ENCODE peak calls at places on chromosome 7, in ten cellular contexts. One of them, this sample, is unnamed.

GRCh38 chr7:74194686-74195085 is 15.1 kb upstream of the LAT2 start:
- DNase-seq in DMS153: no peak
- DNase-seq in stimulated activated CD8-positive, alpha-beta memory T cell treated with anti-CD3 and anti-CD28 coated beads, Interleukin-15, amount 100 ng/mL, for 48 hours: no peak
- DNase-seq in HEK293T: no peak
- DNase-seq in GDM1: no peak
- DNase-seq in NCI-H510A treated with DMSO at 0.1 percent for 48 hours: no peak
- DNase-seq in activated naive CD8-positive, alpha-beta T cell treated with anti-CD3 and anti-CD28 coated beads, Interleukin-2, amount 50 U/mL, for 24 hours: no peak
- DNase-seq in NCI-H748 treated with DMSO at 0.1 percent for 48 hours: no peak
- DNase-seq in H4: no peak
- DNase-seq in body of pancreas: no peak
- DNase-seq in this sample: no peak

GRCh38 chr7:134212576-134213546 is 85.7 kb downstream of the LRGUK start:
- DNase-seq in DMS153: no peak
- DNase-seq in stimulated activated CD8-positive, alpha-beta memory T cell treated with anti-CD3 and anti-CD28 coated beads, Interleukin-15, amount 100 ng/mL, for 48 hours: no peak
- DNase-seq in HEK293T: no peak
- DNase-seq in GDM1: no peak
- DNase-seq in NCI-H510A treated with DMSO at 0.1 percent for 48 hours: no peak
- DNase-seq in activated naive CD8-positive, alpha-beta T cell treated with anti-CD3 and anti-CD28 coated beads, Interleukin-2, amount 50 U/mL, for 24 hours: no peak
- DNase-seq in NCI-H748 treated with DMSO at 0.1 percent for 48 hours: no peak
- DNase-seq in H4: peak
- DNase-seq in body of pancreas: peak
- DNase-seq in this sample: no peak

GRCh38 chr7:74569501-74570075 is 87.9 kb upstream of the GTF2I start:
- DNase-seq in DMS153: no peak
- DNase-seq in stimulated activated CD8-positive, alpha-beta memory T cell treated with anti-CD3 and anti-CD28 coated beads, Interleukin-15, amount 100 ng/mL, for 48 hours: no peak
- DNase-seq in HEK293T: no peak
- DNase-seq in GDM1: no peak
- DNase-seq in NCI-H510A treated with DMSO at 0.1 percent for 48 hours: no peak
- DNase-seq in activated naive CD8-positive, alpha-beta T cell treated with anti-CD3 and anti-CD28 coated beads, Interleukin-2, amount 50 U/mL, for 24 hours: no peak
- DNase-seq in NCI-H748 treated with DMSO at 0.1 percent for 48 hours: no peak
- DNase-seq in H4: no peak
- DNase-seq in body of pancreas: no peak
- DNase-seq in this sample: no peak

GRCh38 chr7:36152756-36153570 is at the start of gene EEPD1:
- DNase-seq in DMS153: peak
- DNase-seq in stimulated activated CD8-positive, alpha-beta memory T cell treated with anti-CD3 and anti-CD28 coated beads, Interleukin-15, amount 100 ng/mL, for 48 hours: peak
- DNase-seq in HEK293T: peak
- DNase-seq in GDM1: peak
- DNase-seq in NCI-H510A treated with DMSO at 0.1 percent for 48 hours: peak
- DNase-seq in activated naive CD8-positive, alpha-beta T cell treated with anti-CD3 and anti-CD28 coated beads, Interleukin-2, amount 50 U/mL, for 24 hours: peak
- DNase-seq in NCI-H748 treated with DMSO at 0.1 percent for 48 hours: peak
- DNase-seq in H4: peak
- DNase-seq in body of pancreas: peak
- DNase-seq in this sample: peak

GRCh38 chr7:69800495-69800894 is 202.2 kb downstream of the AUTS2 start:
- DNase-seq in DMS153: peak
- DNase-seq in stimulated activated CD8-positive, alpha-beta memory T cell treated with anti-CD3 and anti-CD28 coated beads, Interleukin-15, amount 100 ng/mL, for 48 hours: no peak
- DNase-seq in HEK293T: peak
- DNase-seq in GDM1: no peak
- DNase-seq in NCI-H510A treated with DMSO at 0.1 percent for 48 hours: no peak
- DNase-seq in activated naive CD8-positive, alpha-beta T cell treated with anti-CD3 and anti-CD28 coated beads, Interleukin-2, amount 50 U/mL, for 24 hours: no peak
- DNase-seq in NCI-H748 treated with DMSO at 0.1 percent for 48 hours: no peak
- DNase-seq in H4: peak
- DNase-seq in body of pancreas: peak
- DNase-seq in this sample: no peak

GRCh38 chr7:91570600-91570999 is 306.4 kb downstream of the FZD1 start:
- DNase-seq in DMS153: no peak
- DNase-seq in stimulated activated CD8-positive, alpha-beta memory T cell treated with anti-CD3 and anti-CD28 coated beads, Interleukin-15, amount 100 ng/mL, for 48 hours: no peak
- DNase-seq in HEK293T: no peak
- DNase-seq in GDM1: no peak
- DNase-seq in NCI-H510A treated with DMSO at 0.1 percent for 48 hours: no peak
- DNase-seq in activated naive CD8-positive, alpha-beta T cell treated with anti-CD3 and anti-CD28 coated beads, Interleukin-2, amount 50 U/mL, for 24 hours: no peak
- DNase-seq in NCI-H748 treated with DMSO at 0.1 percent for 48 hours: no peak
- DNase-seq in H4: no peak
- DNase-seq in body of pancreas: no peak
- DNase-seq in this sample: no peak

GRCh38 chr7:4638781-4639575 is 43.1 kb upstream of the FOXK1 start:
- DNase-seq in DMS153: no peak
- DNase-seq in stimulated activated CD8-positive, alpha-beta memory T cell treated with anti-CD3 and anti-CD28 coated beads, Interleukin-15, amount 100 ng/mL, for 48 hours: no peak
- DNase-seq in HEK293T: no peak
- DNase-seq in GDM1: no peak
- DNase-seq in NCI-H510A treated with DMSO at 0.1 percent for 48 hours: no peak
- DNase-seq in activated naive CD8-positive, alpha-beta T cell treated with anti-CD3 and anti-CD28 coated beads, Interleukin-2, amount 50 U/mL, for 24 hours: no peak
- DNase-seq in NCI-H748 treated with DMSO at 0.1 percent for 48 hours: no peak
- DNase-seq in H4: peak
- DNase-seq in body of pancreas: no peak
- DNase-seq in this sample: no peak

GRCh38 chr7:22845221-22845844 is 22.7 kb upstream of the TOMM7 start:
- DNase-seq in DMS153: no peak
- DNase-seq in stimulated activated CD8-positive, alpha-beta memory T cell treated with anti-CD3 and anti-CD28 coated beads, Interleukin-15, amount 100 ng/mL, for 48 hours: no peak
- DNase-seq in HEK293T: no peak
- DNase-seq in GDM1: no peak
- DNase-seq in NCI-H510A treated with DMSO at 0.1 percent for 48 hours: no peak
- DNase-seq in activated naive CD8-positive, alpha-beta T cell treated with anti-CD3 and anti-CD28 coated beads, Interleukin-2, amount 50 U/mL, for 24 hours: no peak
- DNase-seq in NCI-H748 treated with DMSO at 0.1 percent for 48 hours: no peak
- DNase-seq in H4: no peak
- DNase-seq in body of pancreas: no peak
- DNase-seq in this sample: no peak

GRCh38 chr7:73894851-73895441 is 34.0 kb downstream of the TMEM270 start:
- DNase-seq in DMS153: no peak
- DNase-seq in stimulated activated CD8-positive, alpha-beta memory T cell treated with anti-CD3 and anti-CD28 coated beads, Interleukin-15, amount 100 ng/mL, for 48 hours: no peak
- DNase-seq in HEK293T: no peak
- DNase-seq in GDM1: no peak
- DNase-seq in NCI-H510A treated with DMSO at 0.1 percent for 48 hours: no peak
- DNase-seq in activated naive CD8-positive, alpha-beta T cell treated with anti-CD3 and anti-CD28 coated beads, Interleukin-2, amount 50 U/mL, for 24 hours: no peak
- DNase-seq in NCI-H748 treated with DMSO at 0.1 percent for 48 hours: no peak
- DNase-seq in H4: peak
- DNase-seq in body of pancreas: peak
- DNase-seq in this sample: no peak

GRCh38 chr7:96657347-96658010 is 52.2 kb downstream of the SEM1 start:
- DNase-seq in DMS153: peak
- DNase-seq in stimulated activated CD8-positive, alpha-beta memory T cell treated with anti-CD3 and anti-CD28 coated beads, Interleukin-15, amount 100 ng/mL, for 48 hours: no peak
- DNase-seq in HEK293T: no peak
- DNase-seq in GDM1: no peak
- DNase-seq in NCI-H510A treated with DMSO at 0.1 percent for 48 hours: no peak
- DNase-seq in activated naive CD8-positive, alpha-beta T cell treated with anti-CD3 and anti-CD28 coated beads, Interleukin-2, amount 50 U/mL, for 24 hours: no peak
- DNase-seq in NCI-H748 treated with DMSO at 0.1 percent for 48 hours: no peak
- DNase-seq in H4: no peak
- DNase-seq in body of pancreas: no peak
- DNase-seq in this sample: no peak

This sample was measured in D341Med.